ENCODE peak calls at places on chromosomes 2 and 18, in four cellular contexts. One of them, this sample, is unnamed.

GRCh38 chr2:181036848-181037603 is 56.6 kb downstream of the UBE2E3 start:
- DNase-seq in K562: no peak
- DNase-seq in GM12878: no peak
- DNase-seq in HepG2: no peak
- DNase-seq in this sample: no peak

GRCh38 chr2:203453858-203454451 is 81.1 kb downstream of the RAPH1 start:
- DNase-seq in HepG2: peak
- DNase-seq in GM12878: peak
- DNase-seq in K562: peak
- DNase-seq in this sample: no peak

GRCh38 chr2:210302326-210302725 is 12.6 kb downstream of the MYL1 start:
- DNase-seq in HepG2: no peak
- DNase-seq in GM12878: no peak
- DNase-seq in K562: no peak
- DNase-seq in this sample: no peak

GRCh38 chr2:239394346-239394945 is 6.4 kb downstream of the HDAC4 start:
- DNase-seq in HepG2: no peak
- DNase-seq in GM12878: no peak
- DNase-seq in K562: no peak
- DNase-seq in this sample: no peak

GRCh38 chr18:9474103-9474982 is 970 bp upstream of the RALBP1 start:
- DNase-seq in K562: peak
- DNase-seq in HepG2: peak
- DNase-seq in GM12878: no peak
- DNase-seq in this sample: no peak

GRCh38 chr2:54704688-54705605 is 18.5 kb upstream of the EML6 start:
- DNase-seq in HepG2: peak
- DNase-seq in K562: no peak
- DNase-seq in GM12878: no peak
- DNase-seq in this sample: no peak

GRCh38 chr2:206232287-206233035 is 42.0 kb upstream of the ZDBF2 start:
- DNase-seq in HepG2: no peak
- DNase-seq in K562: no peak
- DNase-seq in GM12878: no peak
- DNase-seq in this sample: no peak

GRCh38 chr2:132489150-132489549 is 72.5 kb downstream of the GPR39 start:
- DNase-seq in GM12878: no peak
- DNase-seq in HepG2: no peak
- DNase-seq in K562: peak
- DNase-seq in this sample: peak

GRCh38 chr18:35267809-35268208 is 22.2 kb downstream of the ZSCAN30 start:
- DNase-seq in GM12878: no peak
- DNase-seq in K562: no peak
- DNase-seq in HepG2: no peak
- DNase-seq in this sample: no peak

GRCh38 chr2:173066887-173067676 is 8.6 kb upstream of the MAP3K20 start:
- DNase-seq in HepG2: no peak
- DNase-seq in K562: no peak
- DNase-seq in GM12878: no peak
- DNase-seq in this sample: no peak

GRCh38 chr18:54090856-54091255 is 133.6 kb downstream of the MBD2 start:
- DNase-seq in K562: no peak
- DNase-seq in GM12878: no peak
- DNase-seq in HepG2: no peak
- DNase-seq in this sample: no peak

GRCh38 chr2:217751952-217752351 is 250.8 kb downstream of the TNS1 start:
- DNase-seq in HepG2: no peak
- DNase-seq in K562: no peak
- DNase-seq in GM12878: no peak
- DNase-seq in this sample: no peak

GRCh38 chr2:100529900-100530299 is 32.9 kb upstream of the PDCL3 start:
- DNase-seq in K562: no peak
- DNase-seq in HepG2: no peak
- DNase-seq in GM12878: no peak
- DNase-seq in this sample: no peak

GRCh38 chr2:83747141-83747540 is 711.9 kb downstream of the SUCLG1 start:
- DNase-seq in K562: no peak
- DNase-seq in HepG2: no peak
- DNase-seq in GM12878: no peak
- DNase-seq in this sample: no peak

GRCh38 chr18:76457957-76458356 is 37.1 kb downstream of the ZNF516 start:
- DNase-seq in K562: no peak
- DNase-seq in GM12878: no peak
- DNase-seq in HepG2: no peak
- DNase-seq in this sample: no peak

GRCh38 chr2:194867328-194867727 is 789.7 kb upstream of the SLC39A10 start:
- DNase-seq in HepG2: no peak
- DNase-seq in GM12878: no peak
- DNase-seq in K562: no peak
- DNase-seq in this sample: no peak

GRCh38 chr2:227221120-227221519 is 56.7 kb downstream of the COL4A3 start:
- DNase-seq in HepG2: no peak
- DNase-seq in GM12878: no peak
- DNase-seq in K562: no peak
- DNase-seq in this sample: no peak
- TF ChIP-seq MAX in HepG2: no peak
- TF ChIP-seq MAX in GM12878: no peak
- TF ChIP-seq MAX in K562: no peak
- TF ChIP-seq MAX in this sample: no peak

GRCh38 chr18:36624451-36625167 is 204.2 kb downstream of the TPGS2 start:
- DNase-seq in GM12878: no peak
- DNase-seq in K562: no peak
- DNase-seq in HepG2: no peak
- DNase-seq in this sample: peak

GRCh38 chr18:36622610-36623009 is 206.2 kb downstream of the TPGS2 start:
- DNase-seq in GM12878: no peak
- DNase-seq in K562: no peak
- DNase-seq in HepG2: no peak
- DNase-seq in this sample: no peak

GRCh38 chr18:36627616-36628015 is 201.2 kb downstream of the TPGS2 start:
- DNase-seq in K562: no peak
- DNase-seq in HepG2: no peak
- DNase-seq in GM12878: no peak
- DNase-seq in this sample: no peak

GRCh38 chr18:36623681-36624080 is 205.1 kb downstream of the TPGS2 start:
- DNase-seq in HepG2: no peak
- DNase-seq in GM12878: no peak
- DNase-seq in K562: no peak
- DNase-seq in this sample: no peak

DNA sequence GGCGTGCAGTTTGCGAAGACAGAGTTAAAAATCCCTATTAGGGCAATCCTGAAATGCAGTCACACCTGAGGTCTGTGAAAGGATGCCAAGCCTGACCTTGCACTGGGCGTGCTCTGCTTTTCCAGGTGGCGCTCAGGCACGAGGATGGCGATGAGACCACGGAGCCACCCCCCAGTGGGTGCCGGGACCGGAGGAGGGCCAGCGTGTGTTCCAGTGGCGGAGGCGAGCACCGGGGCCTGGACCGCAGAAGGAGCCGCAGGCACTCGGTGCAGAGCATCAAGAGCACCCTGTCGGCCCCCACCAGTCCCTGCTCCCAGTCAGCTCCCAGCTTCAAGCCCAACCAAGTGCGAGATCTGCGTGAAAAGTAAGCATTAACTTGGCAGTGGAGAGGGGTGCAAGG is 203.4 kb downstream of the TPGS2 start:
- DNase-seq in GM12878: no peak
- DNase-seq in HepG2: no peak
- DNase-seq in K562: no peak
- DNase-seq in this sample: no peak
- TF ChIP-seq CREM in GM12878: no peak
- TF ChIP-seq CREM in HepG2: no peak
- TF ChIP-seq CREM in K562: no peak
- TF ChIP-seq CREM in this sample: no peak

DNA sequence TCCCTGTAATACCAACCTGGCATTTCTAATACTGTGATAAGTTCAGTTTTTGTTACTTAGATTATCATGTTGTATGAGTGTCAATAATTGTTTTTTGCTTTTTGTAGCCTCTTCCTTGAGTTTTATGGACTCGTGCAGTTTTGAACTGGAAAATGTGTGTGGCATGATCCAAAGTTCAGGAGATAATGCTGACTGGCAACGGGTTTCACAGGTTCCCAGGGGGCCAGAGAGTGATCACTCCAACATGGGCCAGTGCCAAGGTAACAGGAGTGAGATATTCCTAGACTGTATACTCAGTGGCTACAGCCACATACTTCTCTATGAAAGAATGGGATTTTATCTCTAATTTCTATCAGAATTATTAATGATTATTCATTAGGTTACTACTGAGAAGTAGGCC is 18.2 kb downstream of the MEP1B start:
- DNase-seq in K562: no peak
- DNase-seq in GM12878: no peak
- DNase-seq in HepG2: peak
- DNase-seq in this sample: no peak
- TF ChIP-seq MAX in K562: no peak
- TF ChIP-seq MAX in GM12878: no peak
- TF ChIP-seq MAX in HepG2: no peak
- TF ChIP-seq MAX in this sample: no peak

DNA sequence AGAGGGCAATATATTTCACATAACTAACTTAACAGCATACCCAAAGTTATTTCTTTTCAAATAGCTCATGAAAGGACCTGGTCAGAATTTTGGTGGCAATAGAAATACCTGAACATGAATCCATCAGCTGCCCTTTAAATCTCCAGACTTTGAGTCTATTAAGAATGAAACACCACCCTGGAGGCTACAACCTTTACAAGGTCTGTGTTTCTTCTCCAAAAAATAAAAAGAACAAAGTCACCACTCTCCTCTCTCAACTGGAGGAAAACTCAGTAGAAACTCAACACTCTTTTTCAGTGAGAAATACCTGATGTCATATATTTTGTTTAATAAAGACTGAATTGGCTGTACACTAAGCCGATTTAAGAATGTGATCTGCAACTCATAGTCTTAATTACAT is 204.3 kb downstream of the AGPS start:
- DNase-seq in K562: no peak
- DNase-seq in HepG2: no peak
- DNase-seq in GM12878: no peak
- DNase-seq in this sample: no peak
- TF ChIP-seq CREM in K562: no peak
- TF ChIP-seq CREM in HepG2: no peak
- TF ChIP-seq CREM in GM12878: no peak
- TF ChIP-seq CREM in this sample: no peak

This sample was measured in WTC11.